ENCODE peak calls at places on chromosomes 7 and 10, in nine cellular contexts. V is pancreas, I is SJSA1, Q is aorta, J is cardiac muscle cell, D is endodermal cell, O is OCI-LY7, C is HCT116, Y is uterus. N is an unnamed sample.

GRCh38 chr7:4792537-4793126 is 17.2 kb downstream of the AP5Z1 start:
- DNase-seq in Y (no peak), J (peak; percentile 46), Q (peak; percentile 78), D (peak; percentile 75), V (no peak), C (no peak), I (no peak), O (no peak), N (peak; percentile 23)

GRCh38 chr10:3924344-3924743 is 139.3 kb upstream of the KLF6 start:
- DNase-seq in D (no peak), V (no peak), Q (no peak), J (no peak), O (no peak), I (peak; percentile 57), C (no peak), Y (no peak), N (no peak)

GRCh38 chr7:92754756-92755581 is 81.4 kb downstream of the CDK6 start:
- DNase-seq in J (no peak), C (no peak), I (peak; percentile 58), V (no peak), Y (no peak), O (no peak), Q (no peak), D (peak; percentile 48), N (no peak)

GRCh38 chr7:104175336-104175984 is 32.4 kb downstream of the ORC5 start:
- DNase-seq in J (no peak), D (no peak), O (no peak), V (no peak), Y (no peak), I (no peak), Q (no peak), C (no peak), N (no peak)

GRCh38 chr7:134431805-134432204 is 27.1 kb downstream of the AKR1B1 start:
- DNase-seq in I (no peak), Y (no peak), J (no peak), Q (no peak), D (peak; percentile 42), C (no peak), O (no peak), V (no peak), N (no peak)

GRCh38 chr7:77409739-77410545 is 6.2 kb downstream of the GSAP start:
- DNase-seq in O (no peak), V (no peak), I (no peak), Y (no peak), D (no peak), J (no peak), C (no peak), Q (no peak), N (no peak)

GRCh38 chr10:78717200-78717599 is 351.6 kb upstream of the ZMIZ1 start:
- DNase-seq in D (no peak), V (no peak), Q (peak; percentile 85), O (no peak), Y (no peak), C (no peak), J (no peak), I (no peak), N (no peak)

GRCh38 chr7:105238198-105238765 is 150.4 kb downstream of the SRPK2 start:
- DNase-seq in O (no peak), J (no peak), Y (no peak), Q (no peak), I (no peak), C (no peak), D (no peak), V (no peak), N (no peak)

GRCh38 chr10:21398549-21399345 is 126.7 kb downstream of the SKIDA1 start:
- DNase-seq in O (no peak), Q (no peak), D (no peak), I (no peak), Y (no peak), V (no peak), J (no peak), C (no peak), N (no peak)

GRCh38 chr7:12620371-12620770 is 49.9 kb downstream of the SCIN start:
- DNase-seq in O (no peak), J (no peak), Q (no peak), C (no peak), I (no peak), V (no peak), Y (no peak), D (no peak), N (no peak)

GRCh38 chr7:138478499-138478908 is 18.4 kb downstream of the TRIM24 start:
- DNase-seq in C (no peak), I (no peak), V (no peak), D (no peak), Y (no peak), Q (no peak), J (no peak), O (no peak), N (no peak)

GRCh38 chr7:68364871-68365625 is 1233.2 kb upstream of the AUTS2 start:
- DNase-seq in C (no peak), Q (no peak), O (no peak), J (no peak), I (no peak), V (no peak), D (peak; percentile 52), Y (no peak), N (no peak)

GRCh38 chr7:68362745-68363518 is 1235.3 kb upstream of the AUTS2 start:
- DNase-seq in C (no peak), Q (no peak), J (no peak), O (no peak), V (no peak), Y (no peak), D (no peak), I (no peak), N (no peak)
- H3K9me3 ChIP-seq in C (peaks cover 7% of the 10 kb centered on the region), Q (no peaks in the 10 kb centered on the region), J (no peaks in the 10 kb centered on the region), O (no peaks in the 10 kb centered on the region), V (no peaks in the 10 kb centered on the region), Y (no peaks in the 10 kb centered on the region), D (peaks cover 14% of the 10 kb centered on the region), I (no peaks in the 10 kb centered on the region), N (peaks cover 8% of the 10 kb centered on the region)

GRCh38 chr7:37452346-37452745 is 3.7 kb upstream of the ELMO1 start:
- DNase-seq in D (peak; percentile 61), I (no peak), C (no peak), Y (no peak), O (no peak), V (no peak), J (no peak), Q (no peak), N (no peak)

GRCh38 chr7:37448637-37449331 is at the start of gene ELMO1:
- DNase-seq in D (peak; percentile 93), J (peak; percentile 88), C (no peak), I (peak; percentile 44), Y (peak; percentile 46), O (peak; percentile 89), Q (peak; percentile 89), V (peak; percentile 13), N (peak; percentile 90)

GRCh38 chr7:37450035-37450434 is 1.4 kb upstream of the ELMO1 start:
- DNase-seq in V (no peak), Q (no peak), O (no peak), C (no peak), Y (no peak), I (no peak), J (no peak), D (no peak), N (no peak)

GRCh38 chr7:37448057-37448636 is 517 bp downstream of the ELMO1 start:
- DNase-seq in I (no peak), C (no peak), D (peak; percentile 73), O (no peak), Y (no peak), Q (peak; percentile 79), V (no peak), J (peak; percentile 55), N (no peak)

GRCh38 chr7:37449621-37450020 is 957 bp upstream of the ELMO1 start:
- DNase-seq in D (peak; percentile 48), V (no peak), J (no peak), C (no peak), Q (no peak), O (no peak), Y (no peak), I (no peak), N (no peak)
- H3K27ac ChIP-seq in D (no peak overlapping the region), V (no peak overlapping the region), J (no peak overlapping the region), C (no peak overlapping the region), Q (no peak overlapping the region), O (no peak overlapping the region), Y (no peak overlapping the region), I (no peak overlapping the region), N (peak overlapping the region; percentile 75)

GRCh38 chr7:158816271-158816670 is 13.0 kb downstream of the ESYT2 start:
- DNase-seq in C (no peak), Q (peak; percentile 37), D (peak; percentile 45), Y (no peak), I (no peak), V (no peak), O (no peak), J (no peak), N (no peak)
- H3K4me1 ChIP-seq in C (peaks cover 94% of the 10 kb centered on the region), Q (peaks cover 7% of the 10 kb centered on the region), D (peaks cover 5% of the 10 kb centered on the region), Y (peaks cover 6% of the 10 kb centered on the region), I (peaks cover 41% of the 10 kb centered on the region), V (peaks cover 55% of the 10 kb centered on the region), O (peaks cover 31% of the 10 kb centered on the region), J (peaks cover 28% of the 10 kb centered on the region), N (peaks cover 97% of the 10 kb centered on the region)

DNA sequence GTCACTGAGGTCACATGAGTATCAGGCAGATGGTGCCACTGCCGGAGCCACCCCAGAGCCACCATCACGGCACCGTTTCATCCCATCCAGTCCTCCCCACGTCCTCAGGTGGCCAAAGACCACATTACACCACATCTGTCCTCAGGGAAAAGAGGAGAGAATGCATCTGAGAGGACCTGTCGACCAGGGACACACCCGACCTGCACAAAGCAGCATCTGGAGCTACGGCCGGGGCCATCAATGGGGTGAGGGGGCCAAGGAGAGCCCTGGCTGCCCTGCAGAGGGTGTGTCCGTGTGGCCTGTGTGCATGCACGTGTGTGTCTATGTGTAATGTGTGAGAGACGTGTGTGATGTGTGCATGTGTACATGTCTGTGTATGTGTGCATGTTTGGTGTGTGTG is 480.6 kb downstream of the DNAJB6 start:
- DNase-seq in O (no peak), D (no peak), C (no peak), V (no peak), Q (peak; percentile 50), Y (no peak), J (no peak), I (no peak), N (no peak)
- H3K9me3 ChIP-seq in O (no peaks in the 10 kb centered on the region), D (peaks cover 58% of the 10 kb centered on the region), C (no peaks in the 10 kb centered on the region), V (no peaks in the 10 kb centered on the region), Q (no peaks in the 10 kb centered on the region), Y (no peaks in the 10 kb centered on the region), J (no peaks in the 10 kb centered on the region), I (peaks cover 23% of the 10 kb centered on the region), N (no peaks in the 10 kb centered on the region)